ENCODE peak calls at places on chromosomes 13 and 19, in ten cellular contexts. G is GM13977, L is endodermal cell, T is right lobe of liver, N is A549, U is endothelial cell, K is astrocyte of the cerebellum, Y is PC-3, Z is choroid plexus epithelial cell, A is tibial artery. I is an unnamed sample.

GRCh38 chr19:30924670-30925069 is 424.6 kb downstream of the TSHZ3 start:
- DNase-seq in G (no peak), L (no peak), T (no peak), N (no peak), U (no peak), K (no peak), Y (no peak), Z (no peak), A (no peak), I (no peak)

GRCh38 chr19:15672580-15673175 is at the start of gene CYP4F12:
- DNase-seq in G (no peak), L (no peak), T (peak), N (peak), U (no peak), K (no peak), Y (peak), Z (no peak), A (peak), I (no peak)

GRCh38 chr19:13083627-13084026 is 19.0 kb downstream of the LYL1 start:
- DNase-seq in G (no peak), L (no peak), T (no peak), N (no peak), U (no peak), K (no peak), Y (no peak), Z (peak), A (peak), I (no peak)

GRCh38 chr19:44737238-44738160 is 11.0 kb upstream of the BCL3 start:
- DNase-seq in G (peak), L (no peak), T (peak), N (peak), U (no peak), K (peak), Y (no peak), Z (peak), A (no peak), I (no peak)

GRCh38 chr13:75123428-75123827 is 358.5 kb downstream of the TBC1D4 start:
- DNase-seq in G (no peak), L (no peak), T (no peak), N (no peak), U (no peak), K (no peak), Y (no peak), Z (peak), A (no peak), I (no peak)

GRCh38 chr19:10095948-10096614 is 6.4 kb downstream of the ANGPTL6 start:
- DNase-seq in G (peak), L (peak), T (peak), N (peak), U (peak), K (peak), Y (peak), Z (peak), A (peak), I (peak)

GRCh38 chr13:82245860-82246259 is 1636.4 kb downstream of the SLITRK1 start:
- DNase-seq in G (no peak), L (no peak), T (no peak), N (no peak), U (no peak), K (no peak), Y (no peak), Z (no peak), A (no peak), I (no peak)

GRCh38 chr19:43589680-43590079 is 6.3 kb downstream of the IRGQ start:
- DNase-seq in G (no peak), L (no peak), T (no peak), N (no peak), U (no peak), K (no peak), Y (no peak), Z (no peak), A (no peak), I (no peak)

GRCh38 chr13:41054212-41054877 is 7.0 kb upstream of the WBP4 start:
- DNase-seq in G (peak), L (no peak), T (no peak), N (peak), U (peak), K (peak), Y (peak), Z (peak), A (no peak), I (no peak)

GRCh38 chr13:42735011-42735410 is 46.4 kb upstream of the FAM216B start:
- DNase-seq in G (no peak), L (no peak), T (no peak), N (no peak), U (no peak), K (no peak), Y (no peak), Z (no peak), A (no peak), I (no peak)

GRCh38 chr19:742540-743075 is 8.3 kb upstream of the MISP start:
- DNase-seq in G (no peak), L (no peak), T (no peak), N (no peak), U (no peak), K (no peak), Y (no peak), Z (no peak), A (no peak), I (no peak)

GRCh38 chr19:42629191-42629590 is 34.5 kb upstream of the CEACAM8 start:
- DNase-seq in G (no peak), L (no peak), T (no peak), N (no peak), U (no peak), K (no peak), Y (no peak), Z (no peak), A (no peak), I (no peak)

GRCh38 chr13:38348890-38349289 is 761 bp upstream of the UFM1 start:
- DNase-seq in G (no peak), L (no peak), T (peak), N (peak), U (no peak), K (no peak), Y (peak), Z (peak), A (no peak), I (no peak)

GRCh38 chr19:19285723-19286122 is 12.6 kb upstream of the TM6SF2 start:
- DNase-seq in G (no peak), L (no peak), T (no peak), N (no peak), U (no peak), K (no peak), Y (no peak), Z (no peak), A (no peak), I (no peak)

GRCh38 chr19:18895038-18895827 is 725 bp downstream of the CERS1 start:
- DNase-seq in G (peak), L (peak), T (no peak), N (peak), U (peak), K (no peak), Y (peak), Z (peak), A (peak), I (no peak)

GRCh38 chr13:41909524-41909923 is 51.4 kb downstream of the VWA8 start:
- DNase-seq in G (no peak), L (no peak), T (no peak), N (no peak), U (no peak), K (no peak), Y (no peak), Z (no peak), A (no peak), I (no peak)

GRCh38 chr13:72586519-72586918 is 140.9 kb downstream of the MZT1 start:
- DNase-seq in G (no peak), L (no peak), T (no peak), N (no peak), U (no peak), K (peak), Y (no peak), Z (peak), A (no peak), I (no peak)

GRCh38 chr13:27171244-27171829 is at the start of gene USP12:
- DNase-seq in G (peak), L (peak), T (peak), N (no peak), U (no peak), K (no peak), Y (no peak), Z (no peak), A (no peak), I (no peak)

GRCh38 chr13:98544105-98544710 is 32.7 kb downstream of the STK24 start:
- DNase-seq in G (no peak), L (peak), T (no peak), N (no peak), U (no peak), K (no peak), Y (no peak), Z (peak), A (no peak), I (no peak)

GRCh38 chr13:44354884-44355283 is 18.7 kb upstream of the SERP2 start:
- DNase-seq in G (no peak), L (no peak), T (no peak), N (no peak), U (no peak), K (no peak), Y (no peak), Z (no peak), A (no peak), I (no peak)

GRCh38 chr13:25300861-25301346 is 521 bp upstream of the NUP58 start:
- DNase-seq in G (no peak), L (peak), T (peak), N (no peak), U (peak), K (no peak), Y (no peak), Z (peak), A (no peak), I (no peak)

GRCh38 chr13:40288259-40288658 is 378.2 kb downstream of the FOXO1 start:
- DNase-seq in G (no peak), L (no peak), T (no peak), N (no peak), U (no peak), K (no peak), Y (no peak), Z (no peak), A (no peak), I (no peak)

GRCh38 chr19:29098091-29098490 is 114.9 kb downstream of the UQCRFS1 start:
- DNase-seq in G (no peak), L (no peak), T (no peak), N (no peak), U (no peak), K (no peak), Y (no peak), Z (no peak), A (peak), I (no peak)

GRCh38 chr13:90492872-90493271 is 854.6 kb upstream of the MIR17HG start:
- DNase-seq in G (no peak), L (no peak), T (no peak), N (no peak), U (no peak), K (no peak), Y (no peak), Z (no peak), A (no peak), I (no peak)

GRCh38 chr19:35307990-35308389 is 16.0 kb downstream of the MAG start:
- DNase-seq in G (no peak), L (no peak), T (no peak), N (no peak), U (no peak), K (no peak), Y (no peak), Z (no peak), A (no peak), I (no peak)

GRCh38 chr13:76969488-76970365 is 21.4 kb downstream of the ACOD1 start:
- DNase-seq in G (no peak), L (no peak), T (no peak), N (no peak), U (no peak), K (no peak), Y (peak), Z (peak), A (no peak), I (no peak)

GRCh38 chr13:42835012-42835411 is 53.6 kb downstream of the FAM216B start:
- DNase-seq in G (no peak), L (no peak), T (no peak), N (no peak), U (no peak), K (no peak), Y (no peak), Z (no peak), A (no peak), I (no peak)

GRCh38 chr19:23904406-23904805 is 10.3 kb upstream of the ZNF726 start:
- DNase-seq in G (no peak), L (no peak), T (no peak), N (no peak), U (no peak), K (no peak), Y (no peak), Z (no peak), A (no peak), I (no peak)

GRCh38 chr13:67075239-67075638 is 154.9 kb downstream of the PCDH9 start:
- DNase-seq in G (no peak), L (no peak), T (no peak), N (no peak), U (no peak), K (peak), Y (peak), Z (peak), A (no peak), I (no peak)

GRCh38 chr13:64753606-64754005 is 2476.5 kb downstream of the PCDH9 start:
- DNase-seq in G (no peak), L (no peak), T (no peak), N (no peak), U (no peak), K (no peak), Y (no peak), Z (peak), A (no peak), I (no peak)

DNA sequence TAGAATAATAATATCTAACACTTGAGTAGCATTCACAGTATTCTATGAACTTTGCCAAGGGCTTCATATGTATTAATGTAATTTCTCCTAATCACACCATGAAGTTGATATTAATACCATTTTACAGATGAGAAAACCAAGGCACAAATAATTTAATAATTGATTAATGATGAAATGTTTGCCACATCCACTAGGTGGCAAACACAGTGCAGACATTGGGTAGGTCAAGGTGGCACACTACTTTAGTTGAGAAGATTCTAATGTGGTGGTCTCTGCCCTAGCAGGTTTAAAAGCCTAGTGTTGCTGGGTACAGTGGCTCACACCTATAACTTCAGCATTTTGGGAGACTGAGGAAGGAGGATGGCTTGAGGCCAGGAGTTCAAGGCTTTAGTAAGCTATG is 412.4 kb downstream of the SUCLA2 start:
- DNase-seq in G (no peak), L (no peak), T (no peak), N (no peak), U (no peak), K (no peak), Y (no peak), Z (no peak), A (no peak), I (no peak)
- TF ChIP-seq CTCF in G (no peak), L (peak), T (no peak), N (no peak), U (peak), K (no peak), Y (peak), Z (peak), A (no peak), I (no peak)

GRCh38 chr19:46926201-46927071 is 65.6 kb downstream of the ARHGAP35 start:
- DNase-seq in G (no peak), L (no peak), T (peak), N (no peak), U (no peak), K (no peak), Y (peak), Z (peak), A (no peak), I (no peak)

GRCh38 chr19:46931197-46931596 is 70.4 kb downstream of the ARHGAP35 start:
- DNase-seq in G (no peak), L (no peak), T (peak), N (no peak), U (no peak), K (no peak), Y (no peak), Z (no peak), A (no peak), I (no peak)

GRCh38 chr19:46927893-46928292 is 67.1 kb downstream of the ARHGAP35 start:
- DNase-seq in G (no peak), L (no peak), T (no peak), N (no peak), U (no peak), K (no peak), Y (no peak), Z (no peak), A (no peak), I (no peak)

GRCh38 chr19:46927106-46927505 is 66.3 kb downstream of the ARHGAP35 start:
- DNase-seq in G (no peak), L (no peak), T (peak), N (no peak), U (no peak), K (no peak), Y (no peak), Z (no peak), A (no peak), I (no peak)

GRCh38 chr19:46928951-46929350 is 68.2 kb downstream of the ARHGAP35 start:
- DNase-seq in G (no peak), L (no peak), T (peak), N (no peak), U (no peak), K (no peak), Y (peak), Z (peak), A (no peak), I (no peak)
- TF ChIP-seq CTCF in G (no peak), L (peak), T (no peak), N (peak), U (no peak), K (peak), Y (peak), Z (peak), A (no peak), I (peak)

GRCh38 chr13:99978781-99979452 is 2.7 kb upstream of the ZIC2 start:
- DNase-seq in G (no peak), L (peak), T (no peak), N (no peak), U (peak), K (no peak), Y (no peak), Z (no peak), A (no peak), I (no peak)
- TF ChIP-seq CTCF in G (no peak), L (peak), T (no peak), N (no peak), U (no peak), K (no peak), Y (no peak), Z (no peak), A (no peak), I (no peak)

GRCh38 chr19:4347521-4347920 is 4.2 kb downstream of the MPND start:
- DNase-seq in G (no peak), L (no peak), T (no peak), N (no peak), U (no peak), K (no peak), Y (no peak), Z (no peak), A (no peak), I (no peak)

GRCh38 chr19:4343845-4344713 is 717 bp downstream of the MPND start:
- DNase-seq in G (peak), L (no peak), T (peak), N (no peak), U (no peak), K (no peak), Y (no peak), Z (no peak), A (peak), I (no peak)

GRCh38 chr19:4342421-4343055 is 824 bp upstream of the MPND start:
- DNase-seq in G (peak), L (peak), T (peak), N (peak), U (peak), K (peak), Y (peak), Z (peak), A (peak), I (peak)

GRCh38 chr19:4345656-4346383 is 2.5 kb downstream of the MPND start:
- DNase-seq in G (no peak), L (no peak), T (peak), N (no peak), U (no peak), K (no peak), Y (no peak), Z (no peak), A (no peak), I (no peak)

GRCh38 chr19:4343056-4343844 is at the start of gene MPND:
- DNase-seq in G (peak), L (peak), T (peak), N (peak), U (peak), K (peak), Y (peak), Z (peak), A (peak), I (no peak)
- TF ChIP-seq CTCF in G (peak), L (peak), T (peak), N (no peak), U (no peak), K (peak), Y (no peak), Z (peak), A (no peak), I (peak)

GRCh38 chr13:110525328-110526319 is 35.9 kb downstream of the RAB20 start:
- DNase-seq in G (peak), L (no peak), T (peak), N (no peak), U (no peak), K (no peak), Y (no peak), Z (no peak), A (no peak), I (no peak)
- TF ChIP-seq CTCF in G (peak), L (peak), T (no peak), N (no peak), U (no peak), K (no peak), Y (no peak), Z (no peak), A (no peak), I (no peak)

DNA sequence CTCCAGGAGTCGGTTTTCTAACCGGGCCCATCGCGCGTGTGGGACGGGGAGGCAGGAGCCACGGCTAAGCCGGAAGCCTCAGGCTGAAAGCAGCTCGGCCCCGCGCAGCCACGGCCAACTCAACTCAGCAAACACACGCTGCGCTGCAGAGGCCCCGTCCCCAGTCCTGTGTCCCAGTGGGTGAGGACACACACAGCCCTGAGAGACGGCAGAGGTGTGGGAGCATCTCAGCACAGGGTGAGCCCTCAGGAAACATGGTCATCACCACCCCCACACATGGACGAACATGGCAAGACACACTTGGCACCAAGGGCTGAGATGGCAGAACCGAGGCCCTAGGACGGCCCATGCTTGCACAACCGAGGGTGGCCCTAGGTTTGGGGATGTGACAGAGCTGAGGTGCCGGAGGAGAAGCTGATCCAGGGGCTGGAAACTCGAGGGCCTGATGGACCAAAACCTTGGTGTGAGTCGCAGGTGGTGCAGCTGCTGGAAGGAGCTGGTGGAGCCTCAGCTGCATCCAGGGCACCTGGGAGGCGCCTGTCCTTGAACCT is 29.0 kb upstream of the C13orf46 start:
- DNase-seq in G (no peak), L (no peak), T (no peak), N (no peak), U (no peak), K (no peak), Y (no peak), Z (no peak), A (no peak), I (no peak)
- TF ChIP-seq CTCF in G (no peak), L (no peak), T (no peak), N (no peak), U (no peak), K (no peak), Y (no peak), Z (no peak), A (no peak), I (no peak)

GRCh38 chr19:3057275-3057714 is 5.0 kb downstream of the TLE5 start:
- DNase-seq in G (no peak), L (peak), T (peak), N (peak), U (no peak), K (peak), Y (peak), Z (peak), A (peak), I (no peak)
- TF ChIP-seq CTCF in G (no peak), L (no peak), T (no peak), N (no peak), U (no peak), K (no peak), Y (no peak), Z (no peak), A (peak), I (no peak)

GRCh38 chr19:17129377-17129776 is 53.8 kb downstream of the MYO9B start:
- DNase-seq in G (no peak), L (no peak), T (no peak), N (no peak), U (no peak), K (no peak), Y (no peak), Z (no peak), A (no peak), I (no peak)

GRCh38 chr19:17128820-17129219 is 53.2 kb downstream of the MYO9B start:
- DNase-seq in G (no peak), L (no peak), T (no peak), N (no peak), U (no peak), K (no peak), Y (no peak), Z (no peak), A (no peak), I (no peak)

GRCh38 chr19:17125728-17126677 is 50.4 kb downstream of the MYO9B start:
- DNase-seq in G (peak), L (no peak), T (peak), N (no peak), U (no peak), K (no peak), Y (no peak), Z (peak), A (peak), I (no peak)

GRCh38 chr19:17128403-17128802 is 52.8 kb downstream of the MYO9B start:
- DNase-seq in G (no peak), L (no peak), T (no peak), N (no peak), U (no peak), K (no peak), Y (no peak), Z (no peak), A (no peak), I (no peak)

GRCh38 chr19:17127671-17128070 is 52.1 kb downstream of the MYO9B start:
- DNase-seq in G (no peak), L (no peak), T (no peak), N (no peak), U (no peak), K (no peak), Y (no peak), Z (no peak), A (no peak), I (no peak)
- TF ChIP-seq CTCF in G (no peak), L (no peak), T (no peak), N (no peak), U (no peak), K (no peak), Y (no peak), Z (no peak), A (no peak), I (no peak)

I was measured in kidney epithelial cell.